ENCODE peak calls at places on chromosomes 6 and 20, in six cellular contexts. D, G, I, R, J and W are unnamed samples.

GRCh38 chr20:49398401-49399144 is 83.9 kb downstream of the KCNB1 start:
- DNase-seq in D (no peak), G (no peak), I (no peak), R (no peak), J (no peak), W (no peak)

GRCh38 chr6:107991939-107992560 is 34.0 kb upstream of the SEC63 start:
- DNase-seq in D (no peak), G (no peak), I (no peak), R (no peak), J (no peak), W (no peak)

GRCh38 chr20:62761058-62761758 is 35.1 kb upstream of the MRGBP start:
- DNase-seq in D (no peak), G (no peak), I (no peak), R (peak), J (no peak), W (no peak)

GRCh38 chr6:118876201-118876600 is 17.8 kb upstream of the ASF1A start:
- DNase-seq in D (no peak), G (no peak), I (no peak), R (no peak), J (peak), W (no peak)

GRCh38 chr6:131368077-131368911 is 204.7 kb upstream of the ARG1 start:
- DNase-seq in D (peak), G (peak), I (no peak), R (peak), J (peak), W (no peak)

GRCh38 chr6:81997091-81997926 is 244.8 kb upstream of the TENT5A start:
- DNase-seq in D (no peak), G (no peak), I (peak), R (no peak), J (peak), W (no peak)

GRCh38 chr6:35244551-35244950 is 15.0 kb upstream of the ZNF76 start:
- DNase-seq in D (no peak), G (no peak), I (no peak), R (no peak), J (no peak), W (no peak)

GRCh38 chr6:10397756-10398438 is 17.0 kb downstream of the TFAP2A start:
- DNase-seq in D (no peak), G (no peak), I (no peak), R (no peak), J (no peak), W (no peak)

GRCh38 chr6:24883618-24884017 is 52.1 kb downstream of the RIPOR2 start:
- DNase-seq in D (no peak), G (no peak), I (no peak), R (no peak), J (peak), W (no peak)